ENCODE peak calls at places on chromosomes 7 and 10, in four cellular contexts. O is right lobe of liver; G is SW480; F is stimulated activated CD8-positive, alpha-beta memory T cell treated with anti-CD3 and anti-CD28 coated beads, Interleukin-7, amount 100 ng/mL, for 4 hours. M is an unnamed sample.

GRCh38 chr10:113957013-113957412 is 86.7 kb upstream of the ADRB1 start:
- DNase-seq in G (no peak), F (no peak), O (no peak), M (no peak)

GRCh38 chr10:75395955-75396860 is 5.4 kb downstream of the ZNF503 start:
- DNase-seq in F (no peak), O (peak; percentile 62), G (no peak), M (no peak)

GRCh38 chr7:64863969-64864368 is 39.1 kb upstream of the ZNF273 start:
- DNase-seq in F (no peak), G (no peak), O (no peak), M (no peak)

GRCh38 chr10:6579904-6580278 is at the start of gene PRKCQ:
- DNase-seq in F (no peak), O (no peak), G (peak; percentile 41), M (no peak)

GRCh38 chr10:122376364-122376961 is 2.0 kb downstream of the PLEKHA1 start:
- DNase-seq in F (no peak), O (no peak), G (no peak), M (no peak)

GRCh38 chr7:2969398-2970306 is 74.0 kb downstream of the CARD11 start:
- DNase-seq in O (no peak), G (no peak), F (no peak), M (no peak)

GRCh38 chr7:78254397-78255055 is 456.0 kb downstream of the PHTF2 start:
- DNase-seq in O (no peak), F (no peak), G (no peak), M (no peak)

GRCh38 chr7:123645516-123645915 is 10.2 kb upstream of the LMOD2 start:
- DNase-seq in O (peak; percentile 63), G (no peak), F (no peak), M (no peak)

GRCh38 chr10:42367532-42368230 is 270.7 kb downstream of the ZNF33B start:
- DNase-seq in G (no peak), O (peak; percentile 78), F (peak; percentile 3), M (no peak)

GRCh38 chr10:69854685-69855345 is 53.1 kb downstream of the COL13A1 start:
- DNase-seq in O (no peak), G (no peak), F (no peak), M (no peak)

GRCh38 chr10:104260775-104261115 is 6.1 kb downstream of the GSTO1 start:
- DNase-seq in G (no peak), O (no peak), F (no peak), M (no peak)

GRCh38 chr7:153641202-153641601 is 411.0 kb upstream of the DPP6 start:
- DNase-seq in G (no peak), F (no peak), O (no peak), M (no peak)

GRCh38 chr7:1455241-1455939 is 3.9 kb downstream of the MICALL2 start:
- DNase-seq in F (no peak), G (peak; percentile 97), O (peak; percentile 92), M (no peak)

GRCh38 chr10:83012866-83013265 is 1126.4 kb upstream of the GHITM start:
- DNase-seq in F (no peak), O (no peak), G (peak; percentile 14), M (no peak)

GRCh38 chr10:128147669-128148068 is 21.4 kb upstream of the MKI67 start:
- DNase-seq in G (no peak), O (no peak), F (no peak), M (no peak)

GRCh38 chr10:103882285-103883007 is 27.1 kb upstream of the SH3PXD2A start:
- DNase-seq in F (no peak), G (no peak), O (no peak), M (no peak)

GRCh38 chr7:47931788-47932425 is 16.4 kb downstream of the PKD1L1 start:
- DNase-seq in G (no peak), O (no peak), F (no peak), M (no peak)

GRCh38 chr7:2542011-2542923 is 13.1 kb downstream of the BRAT1 start:
- DNase-seq in G (no peak), O (no peak), F (no peak), M (no peak)

GRCh38 chr7:46764100-46764941 is 817.6 kb downstream of the TNS3 start:
- DNase-seq in G (peak; percentile 51), O (no peak), F (no peak), M (no peak)